ENCODE peak calls at places on chromosome 21, in ten cellular contexts. P, F, W, D, Q, E, R, A, C and Z are unnamed samples.
A peak's percentile ranks its signal among the peaks of the same experiment; 100 is the strongest.

GRCh38 chr21:41684381-41685245 is 82.2 kb downstream of the RIPK4 start:
- DNase-seq in P (peak; percentile 67), F (no peak), W (peak; percentile 68), D (no peak), Q (no peak), E (no peak), R (peak; percentile 47), A (no peak), C (peak; percentile 73), Z (no peak)

GRCh38 chr21:17738171-17738953 is 80.8 kb downstream of the C21orf91 start:
- DNase-seq in P (no peak), F (no peak), W (no peak), D (no peak), Q (no peak), E (no peak), R (no peak), A (no peak), C (no peak), Z (no peak)

GRCh38 chr21:35071347-35071746 is 22.2 kb upstream of the RUNX1 start:
- DNase-seq in P (no peak), F (no peak), W (no peak), D (no peak), Q (no peak), E (no peak), R (no peak), A (no peak), C (no peak), Z (no peak)

GRCh38 chr21:33254766-33255165 is 11.4 kb upstream of the IL10RB start:
- DNase-seq in P (no peak), F (no peak), W (no peak), D (no peak), Q (no peak), E (no peak), R (no peak), A (no peak), C (no peak), Z (no peak)

GRCh38 chr21:33212159-33212851 is 17.4 kb upstream of the IFNAR2 start:
- DNase-seq in P (peak; percentile 83), F (no peak), W (no peak), D (peak; percentile 70), Q (no peak), E (no peak), R (peak; percentile 14), A (no peak), C (peak; percentile 69), Z (peak; percentile 33)

GRCh38 chr21:44576025-44576420 is 2.5 kb downstream of the KRTAP10-4 start:
- DNase-seq in P (no peak), F (no peak), W (no peak), D (no peak), Q (no peak), E (no peak), R (no peak), A (no peak), C (no peak), Z (no peak)

GRCh38 chr21:43866233-43866632 is 1.2 kb downstream of the AGPAT3 start:
- DNase-seq in P (peak; percentile 57), F (peak; percentile 83), W (no peak), D (peak; percentile 20), Q (no peak), E (no peak), R (no peak), A (no peak), C (peak; percentile 52), Z (peak; percentile 43)

GRCh38 chr21:45076245-45076661 is 1.9 kb downstream of the ADARB1 start:
- DNase-seq in P (peak; percentile 68), F (peak; percentile 38), W (peak; percentile 62), D (no peak), Q (no peak), E (no peak), R (no peak), A (no peak), C (peak; percentile 22), Z (no peak)